ENCODE peak calls at places on chromosomes 11 and 22, in eight cellular contexts. E is fibroblast of lung; S is CD8-positive, alpha-beta T cell; W is PC-9; T is hepatocyte; C is sigmoid colon; K is neuronal stem cell; G is stomach. H is an unnamed sample.
A peak's percentile ranks its signal among the peaks of the same experiment; 100 is the strongest.

GRCh38 chr11:117657801-117658200 is 139.2 kb downstream of the DSCAML1 start:
- DNase-seq in E (no peak), S (no peak), W (no peak), T (no peak), C (no peak), K (no peak), G (no peak), H (no peak)

GRCh38 chr11:82507288-82507687 is 226.4 kb downstream of the FAM181B start:
- DNase-seq in E (no peak), S (no peak), W (no peak), T (no peak), C (no peak), K (no peak), G (no peak), H (no peak)

GRCh38 chr22:50281957-50282356 is 11.8 kb upstream of the MAPK11 start:
- DNase-seq in E (no peak), S (no peak), W (peak; percentile 80), T (no peak), C (no peak), K (no peak), G (peak; percentile 66), H (no peak)

GRCh38 chr11:832529-833113 is at the start of gene CD151:
- DNase-seq in E (no peak), S (no peak), W (peak; percentile 34), T (peak; percentile 89), C (no peak), K (no peak), G (peak; percentile 73), H (no peak)

GRCh38 chr11:13114566-13115465 is 105.7 kb downstream of the RASSF10 start:
- DNase-seq in E (no peak), S (no peak), W (no peak), T (peak; percentile 81), C (no peak), K (peak; percentile 66), G (peak; percentile 50), H (peak; percentile 43)

GRCh38 chr11:99268895-99269294 is 248.1 kb downstream of the CNTN5 start:
- DNase-seq in E (no peak), S (no peak), W (no peak), T (no peak), C (no peak), K (no peak), G (no peak), H (no peak)

GRCh38 chr22:46674367-46674781 is 54.2 kb downstream of the GRAMD4 start:
- DNase-seq in E (no peak), S (peak; percentile 54), W (no peak), T (no peak), C (peak; percentile 83), K (no peak), G (peak; percentile 60), H (no peak)

GRCh38 chr22:23216331-23217170 is 36.2 kb downstream of the BCR start:
- DNase-seq in E (no peak), S (no peak), W (no peak), T (no peak), C (no peak), K (no peak), G (no peak), H (no peak)

GRCh38 chr11:113884361-113884836 is 9.0 kb upstream of the USP28 start:
- DNase-seq in E (peak; percentile 35), S (no peak), W (no peak), T (peak; percentile 37), C (no peak), K (no peak), G (no peak), H (no peak)

GRCh38 chr22:21711851-21712250 is 23.7 kb downstream of the YPEL1 start:
- DNase-seq in E (no peak), S (no peak), W (no peak), T (no peak), C (no peak), K (no peak), G (no peak), H (no peak)

GRCh38 chr11:92546089-92546488 is 321.5 kb downstream of the FAT3 start:
- DNase-seq in E (peak; percentile 28), S (no peak), W (no peak), T (no peak), C (no peak), K (no peak), G (no peak), H (no peak)

GRCh38 chr22:40031766-40032470 is 37.2 kb downstream of the FAM83F start:
- DNase-seq in E (no peak), S (no peak), W (no peak), T (no peak), C (peak; percentile 62), K (no peak), G (no peak), H (no peak)

GRCh38 chr11:16191852-16192240 is 164.5 kb downstream of the SOX6 start:
- DNase-seq in E (no peak), S (no peak), W (no peak), T (no peak), C (no peak), K (no peak), G (no peak), H (no peak)

GRCh38 chr22:31926969-31927368 is 17.4 kb upstream of the YWHAH start:
- DNase-seq in E (no peak), S (no peak), W (no peak), T (no peak), C (no peak), K (no peak), G (no peak), H (no peak)

GRCh38 chr22:50691521-50691920 is 18.9 kb downstream of the SHANK3 start:
- DNase-seq in E (peak; percentile 73), S (no peak), W (no peak), T (no peak), C (no peak), K (no peak), G (no peak), H (no peak)

GRCh38 chr11:19281041-19281440 is 40.3 kb upstream of the E2F8 start:
- DNase-seq in E (peak; percentile 3), S (no peak), W (no peak), T (no peak), C (no peak), K (no peak), G (no peak), H (no peak)

GRCh38 chr22:29773233-29773632 is 6.1 kb downstream of the UQCR10 start:
- DNase-seq in E (no peak), S (no peak), W (peak; percentile 87), T (peak; percentile 35), C (no peak), K (no peak), G (no peak), H (no peak)

GRCh38 chr11:58254936-58255335 is 13.1 kb downstream of the OR10W1 start:
- DNase-seq in E (no peak), S (no peak), W (no peak), T (no peak), C (no peak), K (no peak), G (no peak), H (no peak)

GRCh38 chr11:64110465-64111375 is 55.2 kb downstream of the MACROD1 start:
- DNase-seq in E (no peak), S (no peak), W (no peak), T (no peak), C (no peak), K (no peak), G (no peak), H (no peak)

DNA sequence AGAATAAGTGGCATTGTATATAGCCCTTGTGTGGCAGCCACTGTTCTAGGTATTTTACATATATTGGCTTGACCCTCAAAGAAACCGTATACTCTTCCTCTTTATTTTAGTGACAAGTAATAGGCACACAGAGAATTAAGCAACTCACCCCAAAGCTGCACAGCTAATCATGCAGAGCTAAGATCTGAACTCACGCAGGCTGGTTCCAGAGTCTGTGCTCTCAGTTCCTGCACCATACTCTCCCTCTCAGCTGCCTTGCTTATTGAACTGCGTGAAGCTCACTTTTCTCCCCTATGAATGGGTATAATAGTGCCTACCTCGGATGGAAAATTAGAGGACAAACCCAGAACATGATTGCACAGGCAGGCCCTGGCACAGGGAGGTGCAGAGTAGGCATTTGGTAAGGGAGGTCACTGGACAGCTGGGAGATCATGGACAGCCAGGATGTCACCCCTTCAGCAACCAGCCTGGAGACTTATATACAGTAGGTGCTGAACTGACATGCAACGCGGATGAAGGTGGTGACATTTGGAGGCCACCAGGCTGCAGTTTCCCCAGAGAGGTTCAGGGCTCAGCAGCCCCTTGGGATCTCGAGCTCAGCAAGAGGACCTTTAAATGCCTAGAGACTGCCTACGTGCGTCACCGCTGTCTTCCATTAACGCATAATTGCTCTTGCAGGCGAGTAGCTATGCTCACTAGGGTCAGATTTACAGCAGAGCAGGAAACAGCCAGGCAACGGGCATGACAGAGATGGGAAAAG is 78.4 kb upstream of the TP53I11 start:
- DNase-seq in E (no peak), S (no peak), W (no peak), T (no peak), C (no peak), K (no peak), G (no peak), H (no peak)
- H3K4me3 ChIP-seq in E (no peak overlapping the region), S (no peak overlapping the region), W (no peak overlapping the region), T (no peak overlapping the region), C (no peak overlapping the region), K (no peak overlapping the region), G (no peak overlapping the region), H (no peak overlapping the region)

GRCh38 chr11:65423516-65424199 is 1.1 kb downstream of the NEAT1 start:
- DNase-seq in E (peak; percentile 49), S (no peak), W (no peak), T (no peak), C (peak; percentile 72), K (no peak), G (peak; percentile 40), H (no peak)

GRCh38 chr11:65422104-65422632 is 430 bp upstream of the NEAT1 start:
- DNase-seq in E (peak; percentile 99), S (peak; percentile 79), W (peak; percentile 89), T (peak; percentile 99), C (peak; percentile 99), K (peak; percentile 92), G (peak; percentile 99), H (peak; percentile 73)

GRCh38 chr11:65424200-65425104 is 1.9 kb downstream of the NEAT1 start:
- DNase-seq in E (peak; percentile 63), S (no peak), W (peak; percentile 59), T (no peak), C (peak; percentile 77), K (no peak), G (peak; percentile 55), H (no peak)

GRCh38 chr11:65421204-65422103 is 1.1 kb upstream of the NEAT1 start:
- DNase-seq in E (peak; percentile 100), S (peak; percentile 73), W (peak; percentile 95), T (peak; percentile 95), C (peak; percentile 98), K (no peak), G (peak; percentile 94), H (no peak)

GRCh38 chr11:65422633-65423515 is at the start of gene NEAT1:
- DNase-seq in E (peak; percentile 98), S (peak; percentile 79), W (peak; percentile 70), T (peak; percentile 94), C (peak; percentile 99), K (peak; percentile 78), G (peak; percentile 98), H (no peak)
- H3K4me1 ChIP-seq in E (peaks cover 25% of the 10 kb centered on the region), S (peaks cover 53% of the 10 kb centered on the region), W (peaks cover 52% of the 10 kb centered on the region), T (peaks cover 28% of the 10 kb centered on the region), C (peaks cover 51% of the 10 kb centered on the region), K (peaks cover 42% of the 10 kb centered on the region), G (peaks cover 51% of the 10 kb centered on the region), H (peaks cover 26% of the 10 kb centered on the region)

GRCh38 chr11:112457532-112457931 is 196.9 kb upstream of the PLET1 start:
- DNase-seq in E (no peak), S (no peak), W (no peak), T (no peak), C (no peak), K (no peak), G (no peak), H (no peak)
- H3K27ac ChIP-seq in E (no peak overlapping the region), S (no peak overlapping the region), W (no peak overlapping the region), T (no peak overlapping the region), C (no peak overlapping the region), K (no peak overlapping the region), G (no peak overlapping the region), H (no peak overlapping the region)

GRCh38 chr11:47280860-47281259 is 10.9 kb downstream of the MADD start:
- DNase-seq in E (no peak), S (no peak), W (no peak), T (no peak), C (no peak), K (no peak), G (no peak), H (no peak)
- H3K4me3 ChIP-seq in E (no peak overlapping the region), S (no peak overlapping the region), W (no peak overlapping the region), T (no peak overlapping the region), C (no peak overlapping the region), K (no peak overlapping the region), G (no peak overlapping the region), H (no peak overlapping the region)